ENCODE peak calls at places on chromosomes 13 and 19, in ten cellular contexts. One of them, this sample, is unnamed.

GRCh38 chr13:113851826-113852535 is 11.9 kb downstream of the GAS6 start:
- DNase-seq in hepatocyte: no peak
- DNase-seq in osteoblast: no peak
- DNase-seq in RWPE1: no peak
- DNase-seq in fibroblast of lung: no peak
- DNase-seq in prostate gland: no peak
- DNase-seq in fibroblast of the aortic adventitia: no peak
- DNase-seq in nephron progenitor cell: no peak
- DNase-seq in fibroblast of pulmonary artery: no peak
- DNase-seq in foreskin fibroblast: no peak
- DNase-seq in this sample: no peak

GRCh38 chr13:49399801-49400472 is 43.9 kb downstream of the CAB39L start:
- DNase-seq in hepatocyte: peak
- DNase-seq in osteoblast: no peak
- DNase-seq in RWPE1: no peak
- DNase-seq in foreskin fibroblast: no peak
- DNase-seq in fibroblast of pulmonary artery: no peak
- DNase-seq in prostate gland: peak
- DNase-seq in fibroblast of the aortic adventitia: no peak
- DNase-seq in nephron progenitor cell: no peak
- DNase-seq in fibroblast of lung: no peak
- DNase-seq in this sample: no peak

GRCh38 chr19:12828494-12828893 is 5.9 kb downstream of the RTBDN start:
- DNase-seq in fibroblast of the aortic adventitia: no peak
- DNase-seq in prostate gland: no peak
- DNase-seq in osteoblast: peak
- DNase-seq in hepatocyte: peak
- DNase-seq in nephron progenitor cell: peak
- DNase-seq in fibroblast of lung: no peak
- DNase-seq in foreskin fibroblast: peak
- DNase-seq in RWPE1: no peak
- DNase-seq in fibroblast of pulmonary artery: peak
- DNase-seq in this sample: no peak

GRCh38 chr19:51691122-51692064 is 1.7 kb upstream of the SPACA6 start:
- DNase-seq in prostate gland: no peak
- DNase-seq in osteoblast: peak
- DNase-seq in hepatocyte: peak
- DNase-seq in RWPE1: no peak
- DNase-seq in fibroblast of lung: peak
- DNase-seq in fibroblast of pulmonary artery: peak
- DNase-seq in nephron progenitor cell: peak
- DNase-seq in fibroblast of the aortic adventitia: peak
- DNase-seq in foreskin fibroblast: peak
- DNase-seq in this sample: no peak

GRCh38 chr13:24226762-24227161 is 66.2 kb downstream of the SPATA13 start:
- DNase-seq in foreskin fibroblast: no peak
- DNase-seq in hepatocyte: no peak
- DNase-seq in fibroblast of lung: no peak
- DNase-seq in fibroblast of pulmonary artery: no peak
- DNase-seq in nephron progenitor cell: no peak
- DNase-seq in fibroblast of the aortic adventitia: no peak
- DNase-seq in osteoblast: no peak
- DNase-seq in prostate gland: no peak
- DNase-seq in RWPE1: no peak
- DNase-seq in this sample: no peak

GRCh38 chr19:21698215-21698614 is 69.2 kb downstream of the ZNF100 start:
- DNase-seq in nephron progenitor cell: no peak
- DNase-seq in fibroblast of the aortic adventitia: peak
- DNase-seq in foreskin fibroblast: peak
- DNase-seq in prostate gland: no peak
- DNase-seq in hepatocyte: peak
- DNase-seq in RWPE1: no peak
- DNase-seq in osteoblast: no peak
- DNase-seq in fibroblast of lung: peak
- DNase-seq in fibroblast of pulmonary artery: peak
- DNase-seq in this sample: no peak

GRCh38 chr19:12891553-12892021 is 627 bp downstream of the GCDH start:
- DNase-seq in nephron progenitor cell: peak
- DNase-seq in fibroblast of lung: no peak
- DNase-seq in fibroblast of pulmonary artery: no peak
- DNase-seq in foreskin fibroblast: no peak
- DNase-seq in RWPE1: no peak
- DNase-seq in hepatocyte: no peak
- DNase-seq in fibroblast of the aortic adventitia: no peak
- DNase-seq in osteoblast: peak
- DNase-seq in prostate gland: no peak
- DNase-seq in this sample: no peak

GRCh38 chr13:43230989-43231388 is 207.6 kb downstream of the DNAJC15 start:
- DNase-seq in fibroblast of pulmonary artery: no peak
- DNase-seq in RWPE1: no peak
- DNase-seq in prostate gland: no peak
- DNase-seq in foreskin fibroblast: peak
- DNase-seq in fibroblast of the aortic adventitia: no peak
- DNase-seq in osteoblast: no peak
- DNase-seq in fibroblast of lung: no peak
- DNase-seq in nephron progenitor cell: no peak
- DNase-seq in hepatocyte: no peak
- DNase-seq in this sample: no peak

GRCh38 chr19:12784871-12785430 is 6.3 kb upstream of the JUNB start:
- DNase-seq in osteoblast: peak
- DNase-seq in hepatocyte: no peak
- DNase-seq in fibroblast of lung: no peak
- DNase-seq in RWPE1: no peak
- DNase-seq in fibroblast of the aortic adventitia: peak
- DNase-seq in nephron progenitor cell: no peak
- DNase-seq in fibroblast of pulmonary artery: no peak
- DNase-seq in foreskin fibroblast: peak
- DNase-seq in prostate gland: peak
- DNase-seq in this sample: no peak

GRCh38 chr19:4829001-4829712 is 2.4 kb downstream of the TICAM1 start:
- DNase-seq in foreskin fibroblast: no peak
- DNase-seq in RWPE1: no peak
- DNase-seq in hepatocyte: peak
- DNase-seq in fibroblast of pulmonary artery: no peak
- DNase-seq in prostate gland: no peak
- DNase-seq in fibroblast of lung: no peak
- DNase-seq in fibroblast of the aortic adventitia: no peak
- DNase-seq in nephron progenitor cell: no peak
- DNase-seq in osteoblast: peak
- DNase-seq in this sample: no peak

GRCh38 chr19:30227071-30227621 is 145.0 kb upstream of the ZNF536 start:
- DNase-seq in fibroblast of the aortic adventitia: no peak
- DNase-seq in osteoblast: no peak
- DNase-seq in fibroblast of pulmonary artery: peak
- DNase-seq in prostate gland: no peak
- DNase-seq in nephron progenitor cell: no peak
- DNase-seq in foreskin fibroblast: peak
- DNase-seq in fibroblast of lung: no peak
- DNase-seq in hepatocyte: peak
- DNase-seq in RWPE1: no peak
- DNase-seq in this sample: no peak

GRCh38 chr19:30228726-30229523 is 143.3 kb upstream of the ZNF536 start:
- DNase-seq in foreskin fibroblast: peak
- DNase-seq in nephron progenitor cell: peak
- DNase-seq in fibroblast of pulmonary artery: peak
- DNase-seq in hepatocyte: peak
- DNase-seq in fibroblast of lung: no peak
- DNase-seq in fibroblast of the aortic adventitia: peak
- DNase-seq in RWPE1: no peak
- DNase-seq in osteoblast: peak
- DNase-seq in prostate gland: no peak
- DNase-seq in this sample: no peak

GRCh38 chr19:30226464-30227070 is 145.6 kb upstream of the ZNF536 start:
- DNase-seq in osteoblast: peak
- DNase-seq in nephron progenitor cell: peak
- DNase-seq in fibroblast of the aortic adventitia: no peak
- DNase-seq in fibroblast of lung: no peak
- DNase-seq in fibroblast of pulmonary artery: no peak
- DNase-seq in foreskin fibroblast: peak
- DNase-seq in prostate gland: no peak
- DNase-seq in hepatocyte: peak
- DNase-seq in RWPE1: no peak
- DNase-seq in this sample: no peak

GRCh38 chr19:30228113-30228725 is 144.0 kb upstream of the ZNF536 start:
- DNase-seq in nephron progenitor cell: peak
- DNase-seq in foreskin fibroblast: peak
- DNase-seq in prostate gland: no peak
- DNase-seq in osteoblast: no peak
- DNase-seq in fibroblast of lung: no peak
- DNase-seq in RWPE1: no peak
- DNase-seq in hepatocyte: peak
- DNase-seq in fibroblast of the aortic adventitia: no peak
- DNase-seq in fibroblast of pulmonary artery: no peak
- DNase-seq in this sample: no peak

GRCh38 chr19:30227661-30228112 is 144.5 kb upstream of the ZNF536 start:
- DNase-seq in fibroblast of pulmonary artery: peak
- DNase-seq in prostate gland: peak
- DNase-seq in foreskin fibroblast: peak
- DNase-seq in nephron progenitor cell: peak
- DNase-seq in fibroblast of the aortic adventitia: peak
- DNase-seq in hepatocyte: peak
- DNase-seq in RWPE1: peak
- DNase-seq in osteoblast: peak
- DNase-seq in fibroblast of lung: peak
- DNase-seq in this sample: no peak
- TF ChIP-seq CTCF in fibroblast of pulmonary artery: no peak
- TF ChIP-seq CTCF in prostate gland: peak
- TF ChIP-seq CTCF in foreskin fibroblast: peak
- TF ChIP-seq CTCF in nephron progenitor cell: peak
- TF ChIP-seq CTCF in fibroblast of the aortic adventitia: peak
- TF ChIP-seq CTCF in hepatocyte: peak
- TF ChIP-seq CTCF in RWPE1: peak
- TF ChIP-seq CTCF in osteoblast: peak
- TF ChIP-seq CTCF in fibroblast of lung: peak
- TF ChIP-seq CTCF in this sample: peak

GRCh38 chr19:7522072-7522922 is at the start of gene MCOLN1:
- DNase-seq in fibroblast of pulmonary artery: peak
- DNase-seq in hepatocyte: peak
- DNase-seq in fibroblast of the aortic adventitia: peak
- DNase-seq in osteoblast: peak
- DNase-seq in fibroblast of lung: peak
- DNase-seq in nephron progenitor cell: peak
- DNase-seq in RWPE1: peak
- DNase-seq in foreskin fibroblast: peak
- DNase-seq in prostate gland: peak
- DNase-seq in this sample: peak
- TF ChIP-seq CTCF in fibroblast of pulmonary artery: no peak
- TF ChIP-seq CTCF in hepatocyte: no peak
- TF ChIP-seq CTCF in fibroblast of the aortic adventitia: no peak
- TF ChIP-seq CTCF in osteoblast: no peak
- TF ChIP-seq CTCF in fibroblast of lung: no peak
- TF ChIP-seq CTCF in nephron progenitor cell: no peak
- TF ChIP-seq CTCF in RWPE1: no peak
- TF ChIP-seq CTCF in foreskin fibroblast: no peak
- TF ChIP-seq CTCF in prostate gland: peak
- TF ChIP-seq CTCF in this sample: no peak

DNA sequence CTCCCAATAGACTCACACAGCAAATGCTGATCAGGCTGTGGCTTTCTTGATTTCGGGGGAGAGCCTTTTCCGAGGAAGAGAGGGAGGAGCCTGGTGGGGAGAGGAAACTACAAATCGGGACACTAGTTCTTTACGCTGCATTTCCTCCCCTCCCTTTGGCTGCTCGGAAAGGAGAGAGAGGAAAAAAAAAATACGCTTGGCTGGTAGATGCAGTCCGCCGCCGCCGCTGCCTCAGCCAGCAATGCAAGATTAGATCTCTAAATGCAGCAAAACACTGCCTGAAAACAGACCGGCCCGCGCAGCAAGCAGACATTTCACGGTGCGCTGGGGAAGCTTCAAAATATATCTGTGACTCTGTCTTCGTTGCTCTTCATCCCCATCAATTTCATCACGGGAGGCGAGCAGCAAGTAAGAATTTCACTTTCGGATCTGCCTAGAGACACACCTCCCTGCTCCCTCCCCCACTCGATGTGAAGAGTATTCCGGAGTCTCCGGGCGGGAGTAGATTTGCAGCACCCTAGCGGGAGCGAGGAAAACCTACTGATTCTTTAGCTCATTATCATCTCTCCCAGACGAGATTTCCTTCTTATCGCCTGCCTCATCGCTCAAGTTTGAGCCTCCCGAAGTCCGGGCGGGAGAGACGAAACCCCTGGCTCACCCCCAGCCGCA is at the start of gene PCDH17:
- DNase-seq in hepatocyte: peak
- DNase-seq in nephron progenitor cell: peak
- DNase-seq in osteoblast: peak
- DNase-seq in RWPE1: peak
- DNase-seq in fibroblast of the aortic adventitia: peak
- DNase-seq in fibroblast of lung: peak
- DNase-seq in prostate gland: no peak
- DNase-seq in foreskin fibroblast: peak
- DNase-seq in fibroblast of pulmonary artery: peak
- DNase-seq in this sample: no peak
- TF ChIP-seq CTCF in hepatocyte: no peak
- TF ChIP-seq CTCF in nephron progenitor cell: no peak
- TF ChIP-seq CTCF in osteoblast: no peak
- TF ChIP-seq CTCF in RWPE1: no peak
- TF ChIP-seq CTCF in fibroblast of the aortic adventitia: peak
- TF ChIP-seq CTCF in fibroblast of lung: no peak
- TF ChIP-seq CTCF in prostate gland: no peak
- TF ChIP-seq CTCF in foreskin fibroblast: no peak
- TF ChIP-seq CTCF in fibroblast of pulmonary artery: no peak
- TF ChIP-seq CTCF in this sample: no peak

GRCh38 chr13:33445476-33445875 is 159.9 kb upstream of the STARD13 start:
- DNase-seq in hepatocyte: no peak
- DNase-seq in fibroblast of the aortic adventitia: no peak
- DNase-seq in fibroblast of pulmonary artery: no peak
- DNase-seq in RWPE1: no peak
- DNase-seq in prostate gland: no peak
- DNase-seq in foreskin fibroblast: no peak
- DNase-seq in osteoblast: no peak
- DNase-seq in nephron progenitor cell: no peak
- DNase-seq in fibroblast of lung: no peak
- DNase-seq in this sample: no peak

GRCh38 chr13:33445024-33445423 is 159.5 kb upstream of the STARD13 start:
- DNase-seq in fibroblast of pulmonary artery: no peak
- DNase-seq in nephron progenitor cell: no peak
- DNase-seq in prostate gland: no peak
- DNase-seq in hepatocyte: no peak
- DNase-seq in fibroblast of the aortic adventitia: no peak
- DNase-seq in fibroblast of lung: no peak
- DNase-seq in foreskin fibroblast: no peak
- DNase-seq in osteoblast: no peak
- DNase-seq in RWPE1: no peak
- DNase-seq in this sample: no peak

GRCh38 chr13:33435207-33435606 is 149.7 kb upstream of the STARD13 start:
- DNase-seq in RWPE1: no peak
- DNase-seq in nephron progenitor cell: no peak
- DNase-seq in osteoblast: no peak
- DNase-seq in fibroblast of pulmonary artery: no peak
- DNase-seq in fibroblast of the aortic adventitia: no peak
- DNase-seq in foreskin fibroblast: no peak
- DNase-seq in hepatocyte: no peak
- DNase-seq in prostate gland: no peak
- DNase-seq in fibroblast of lung: no peak
- DNase-seq in this sample: no peak

GRCh38 chr13:33446821-33447481 is 161.4 kb upstream of the STARD13 start:
- DNase-seq in osteoblast: no peak
- DNase-seq in fibroblast of the aortic adventitia: no peak
- DNase-seq in nephron progenitor cell: no peak
- DNase-seq in foreskin fibroblast: peak
- DNase-seq in fibroblast of lung: no peak
- DNase-seq in hepatocyte: peak
- DNase-seq in RWPE1: peak
- DNase-seq in prostate gland: peak
- DNase-seq in fibroblast of pulmonary artery: no peak
- DNase-seq in this sample: no peak

GRCh38 chr13:33441015-33441414 is 155.5 kb upstream of the STARD13 start:
- DNase-seq in fibroblast of pulmonary artery: peak
- DNase-seq in RWPE1: peak
- DNase-seq in fibroblast of lung: peak
- DNase-seq in nephron progenitor cell: no peak
- DNase-seq in osteoblast: peak
- DNase-seq in foreskin fibroblast: peak
- DNase-seq in hepatocyte: peak
- DNase-seq in prostate gland: no peak
- DNase-seq in fibroblast of the aortic adventitia: peak
- DNase-seq in this sample: no peak
- TF ChIP-seq CTCF in fibroblast of pulmonary artery: peak
- TF ChIP-seq CTCF in RWPE1: no peak
- TF ChIP-seq CTCF in fibroblast of lung: no peak
- TF ChIP-seq CTCF in nephron progenitor cell: peak
- TF ChIP-seq CTCF in osteoblast: peak
- TF ChIP-seq CTCF in foreskin fibroblast: no peak
- TF ChIP-seq CTCF in hepatocyte: peak
- TF ChIP-seq CTCF in prostate gland: no peak
- TF ChIP-seq CTCF in fibroblast of the aortic adventitia: peak
- TF ChIP-seq CTCF in this sample: peak